ENCODE peak calls at places on chromosomes 4 and X, in ten cellular contexts. One of them, this sample, is unnamed.

GRCh38 chr4:14513471-14513870 is 488.8 kb upstream of the CPEB2 start:
- DNase-seq in bronchial epithelial cell: peak
- DNase-seq in ovary: no peak
- DNase-seq in psoas muscle: no peak
- DNase-seq in Calu3: no peak
- DNase-seq in nephron progenitor cell: no peak
- DNase-seq in transverse colon: no peak
- DNase-seq in A549: no peak
- DNase-seq in body of pancreas: no peak
- DNase-seq in endothelial cell: no peak
- DNase-seq in this sample: no peak

GRCh38 chr4:7381221-7381889 is 53.4 kb downstream of the PSAPL1 start:
- DNase-seq in transverse colon: no peak
- DNase-seq in A549: no peak
- DNase-seq in body of pancreas: no peak
- DNase-seq in nephron progenitor cell: no peak
- DNase-seq in bronchial epithelial cell: no peak
- DNase-seq in endothelial cell: no peak
- DNase-seq in ovary: peak
- DNase-seq in psoas muscle: no peak
- DNase-seq in Calu3: no peak
- DNase-seq in this sample: no peak

GRCh38 chr4:74460833-74461232 is 15.9 kb downstream of the AREG start:
- DNase-seq in bronchial epithelial cell: no peak
- DNase-seq in ovary: no peak
- DNase-seq in nephron progenitor cell: no peak
- DNase-seq in endothelial cell: no peak
- DNase-seq in transverse colon: no peak
- DNase-seq in body of pancreas: no peak
- DNase-seq in psoas muscle: no peak
- DNase-seq in A549: no peak
- DNase-seq in Calu3: no peak
- DNase-seq in this sample: no peak

GRCh38 chr4:52659722-52660261 is 691 bp upstream of the USP46 start:
- DNase-seq in endothelial cell: peak
- DNase-seq in bronchial epithelial cell: no peak
- DNase-seq in nephron progenitor cell: peak
- DNase-seq in transverse colon: peak
- DNase-seq in Calu3: peak
- DNase-seq in A549: peak
- DNase-seq in psoas muscle: peak
- DNase-seq in body of pancreas: peak
- DNase-seq in ovary: peak
- DNase-seq in this sample: peak

GRCh38 chr4:185716008-185716976 is 95.7 kb downstream of the SORBS2 start:
- DNase-seq in A549: no peak
- DNase-seq in endothelial cell: no peak
- DNase-seq in bronchial epithelial cell: no peak
- DNase-seq in ovary: no peak
- DNase-seq in transverse colon: no peak
- DNase-seq in Calu3: peak
- DNase-seq in body of pancreas: peak
- DNase-seq in psoas muscle: no peak
- DNase-seq in nephron progenitor cell: peak
- DNase-seq in this sample: no peak

GRCh38 chr4:60683953-60684352 is 516.2 kb upstream of the ADGRL3 start:
- DNase-seq in psoas muscle: no peak
- DNase-seq in ovary: no peak
- DNase-seq in bronchial epithelial cell: no peak
- DNase-seq in nephron progenitor cell: no peak
- DNase-seq in endothelial cell: no peak
- DNase-seq in A549: no peak
- DNase-seq in Calu3: no peak
- DNase-seq in body of pancreas: no peak
- DNase-seq in transverse colon: no peak
- DNase-seq in this sample: no peak

GRCh38 chr4:95660719-95661118 is 111.9 kb upstream of the UNC5C start:
- DNase-seq in bronchial epithelial cell: no peak
- DNase-seq in transverse colon: no peak
- DNase-seq in ovary: no peak
- DNase-seq in A549: no peak
- DNase-seq in endothelial cell: no peak
- DNase-seq in psoas muscle: no peak
- DNase-seq in Calu3: no peak
- DNase-seq in body of pancreas: no peak
- DNase-seq in nephron progenitor cell: no peak
- DNase-seq in this sample: no peak

GRCh38 chr4:6019316-6020263 is 1.4 kb upstream of the C4orf50 start:
- DNase-seq in body of pancreas: peak
- DNase-seq in ovary: no peak
- DNase-seq in Calu3: peak
- DNase-seq in psoas muscle: no peak
- DNase-seq in bronchial epithelial cell: peak
- DNase-seq in transverse colon: peak
- DNase-seq in endothelial cell: peak
- DNase-seq in nephron progenitor cell: peak
- DNase-seq in A549: peak
- DNase-seq in this sample: peak

GRCh38 chrX:2629316-2630168 is 61.6 kb upstream of the CD99 start:
- DNase-seq in transverse colon: no peak
- DNase-seq in A549: no peak
- DNase-seq in nephron progenitor cell: no peak
- DNase-seq in Calu3: no peak
- DNase-seq in ovary: no peak
- DNase-seq in psoas muscle: no peak
- DNase-seq in endothelial cell: no peak
- DNase-seq in bronchial epithelial cell: no peak
- DNase-seq in body of pancreas: no peak
- DNase-seq in this sample: no peak

GRCh38 chr4:1192091-1192492 is 19.7 kb upstream of the SPON2 start:
- DNase-seq in transverse colon: peak
- DNase-seq in bronchial epithelial cell: peak
- DNase-seq in endothelial cell: no peak
- DNase-seq in Calu3: peak
- DNase-seq in body of pancreas: peak
- DNase-seq in ovary: peak
- DNase-seq in A549: peak
- DNase-seq in psoas muscle: peak
- DNase-seq in nephron progenitor cell: no peak
- DNase-seq in this sample: no peak

GRCh38 chrX:18368402-18368801 is 13.9 kb upstream of the SCML2 start:
- DNase-seq in body of pancreas: no peak
- DNase-seq in A549: no peak
- DNase-seq in psoas muscle: no peak
- DNase-seq in Calu3: no peak
- DNase-seq in ovary: no peak
- DNase-seq in transverse colon: no peak
- DNase-seq in bronchial epithelial cell: no peak
- DNase-seq in endothelial cell: no peak
- DNase-seq in nephron progenitor cell: no peak
- DNase-seq in this sample: no peak

GRCh38 chr4:173371292-173372192 is 788 bp downstream of the SAP30 start:
- DNase-seq in psoas muscle: peak
- DNase-seq in endothelial cell: peak
- DNase-seq in transverse colon: peak
- DNase-seq in body of pancreas: peak
- DNase-seq in bronchial epithelial cell: peak
- DNase-seq in A549: peak
- DNase-seq in Calu3: peak
- DNase-seq in nephron progenitor cell: peak
- DNase-seq in ovary: peak
- DNase-seq in this sample: peak

GRCh38 chrX:111519215-111519614 is 7.8 kb downstream of the SERTM2 start:
- DNase-seq in body of pancreas: no peak
- DNase-seq in endothelial cell: no peak
- DNase-seq in Calu3: no peak
- DNase-seq in nephron progenitor cell: peak
- DNase-seq in transverse colon: peak
- DNase-seq in psoas muscle: no peak
- DNase-seq in ovary: no peak
- DNase-seq in bronchial epithelial cell: no peak
- DNase-seq in A549: no peak
- DNase-seq in this sample: no peak

GRCh38 chrX:13688384-13688771 is 550 bp upstream of the RAB9A start:
- DNase-seq in Calu3: no peak
- DNase-seq in A549: no peak
- DNase-seq in nephron progenitor cell: no peak
- DNase-seq in body of pancreas: no peak
- DNase-seq in ovary: no peak
- DNase-seq in bronchial epithelial cell: peak
- DNase-seq in endothelial cell: no peak
- DNase-seq in psoas muscle: no peak
- DNase-seq in transverse colon: no peak
- DNase-seq in this sample: no peak

DNA sequence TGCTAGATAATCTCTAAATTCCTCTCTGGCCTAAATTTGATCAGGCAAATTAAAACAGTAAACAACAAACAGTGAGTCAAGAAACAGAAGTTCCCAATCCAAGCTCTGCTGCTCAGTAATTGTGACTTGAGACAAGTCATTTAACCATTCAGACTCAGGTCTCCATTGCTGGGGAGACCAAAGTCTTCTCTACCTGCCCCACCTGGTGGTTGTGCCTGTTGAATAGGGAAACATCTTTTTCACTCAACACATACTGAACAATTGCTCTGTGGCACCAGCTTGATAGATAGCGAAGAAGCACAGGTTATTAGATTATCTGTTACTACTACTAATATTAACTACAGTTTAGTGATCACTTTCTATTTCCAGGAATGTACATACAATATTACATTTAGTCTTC is 112.1 kb upstream of the EOLA2 start:
- DNase-seq in Calu3: peak
- DNase-seq in endothelial cell: no peak
- DNase-seq in bronchial epithelial cell: peak
- DNase-seq in body of pancreas: no peak
- DNase-seq in A549: no peak
- DNase-seq in psoas muscle: no peak
- DNase-seq in nephron progenitor cell: no peak
- DNase-seq in ovary: no peak
- DNase-seq in transverse colon: no peak
- DNase-seq in this sample: no peak
- TF ChIP-seq CTCF in Calu3: no peak
- TF ChIP-seq CTCF in endothelial cell: no peak
- TF ChIP-seq CTCF in bronchial epithelial cell: no peak
- TF ChIP-seq CTCF in body of pancreas: no peak
- TF ChIP-seq CTCF in A549: no peak
- TF ChIP-seq CTCF in psoas muscle: no peak
- TF ChIP-seq CTCF in nephron progenitor cell: no peak
- TF ChIP-seq CTCF in ovary: no peak
- TF ChIP-seq CTCF in transverse colon: no peak
- TF ChIP-seq CTCF in this sample: no peak

GRCh38 chr4:159400782-159401712 is 298.2 kb downstream of the RAPGEF2 start:
- DNase-seq in nephron progenitor cell: no peak
- DNase-seq in A549: no peak
- DNase-seq in bronchial epithelial cell: no peak
- DNase-seq in ovary: no peak
- DNase-seq in body of pancreas: no peak
- DNase-seq in psoas muscle: no peak
- DNase-seq in Calu3: no peak
- DNase-seq in transverse colon: no peak
- DNase-seq in endothelial cell: no peak
- DNase-seq in this sample: no peak

GRCh38 chr4:159396151-159396550 is 293.3 kb downstream of the RAPGEF2 start:
- DNase-seq in Calu3: no peak
- DNase-seq in bronchial epithelial cell: no peak
- DNase-seq in nephron progenitor cell: no peak
- DNase-seq in A549: no peak
- DNase-seq in body of pancreas: no peak
- DNase-seq in ovary: no peak
- DNase-seq in endothelial cell: no peak
- DNase-seq in psoas muscle: no peak
- DNase-seq in transverse colon: no peak
- DNase-seq in this sample: no peak

GRCh38 chr4:159401791-159402380 is 299.0 kb downstream of the RAPGEF2 start:
- DNase-seq in nephron progenitor cell: no peak
- DNase-seq in endothelial cell: no peak
- DNase-seq in psoas muscle: no peak
- DNase-seq in A549: no peak
- DNase-seq in transverse colon: no peak
- DNase-seq in Calu3: no peak
- DNase-seq in ovary: no peak
- DNase-seq in body of pancreas: no peak
- DNase-seq in bronchial epithelial cell: peak
- DNase-seq in this sample: no peak

GRCh38 chr4:159395693-159396092 is 292.8 kb downstream of the RAPGEF2 start:
- DNase-seq in A549: no peak
- DNase-seq in body of pancreas: no peak
- DNase-seq in Calu3: no peak
- DNase-seq in endothelial cell: no peak
- DNase-seq in nephron progenitor cell: no peak
- DNase-seq in ovary: no peak
- DNase-seq in psoas muscle: no peak
- DNase-seq in bronchial epithelial cell: peak
- DNase-seq in transverse colon: no peak
- DNase-seq in this sample: no peak

GRCh38 chr4:159398236-159398638 is 295.4 kb downstream of the RAPGEF2 start:
- DNase-seq in endothelial cell: no peak
- DNase-seq in ovary: no peak
- DNase-seq in body of pancreas: no peak
- DNase-seq in Calu3: no peak
- DNase-seq in psoas muscle: no peak
- DNase-seq in transverse colon: no peak
- DNase-seq in bronchial epithelial cell: no peak
- DNase-seq in A549: no peak
- DNase-seq in nephron progenitor cell: no peak
- DNase-seq in this sample: no peak
- TF ChIP-seq CTCF in endothelial cell: no peak
- TF ChIP-seq CTCF in ovary: no peak
- TF ChIP-seq CTCF in body of pancreas: no peak
- TF ChIP-seq CTCF in Calu3: no peak
- TF ChIP-seq CTCF in psoas muscle: no peak
- TF ChIP-seq CTCF in transverse colon: no peak
- TF ChIP-seq CTCF in bronchial epithelial cell: no peak
- TF ChIP-seq CTCF in A549: no peak
- TF ChIP-seq CTCF in nephron progenitor cell: no peak
- TF ChIP-seq CTCF in this sample: no peak

DNA sequence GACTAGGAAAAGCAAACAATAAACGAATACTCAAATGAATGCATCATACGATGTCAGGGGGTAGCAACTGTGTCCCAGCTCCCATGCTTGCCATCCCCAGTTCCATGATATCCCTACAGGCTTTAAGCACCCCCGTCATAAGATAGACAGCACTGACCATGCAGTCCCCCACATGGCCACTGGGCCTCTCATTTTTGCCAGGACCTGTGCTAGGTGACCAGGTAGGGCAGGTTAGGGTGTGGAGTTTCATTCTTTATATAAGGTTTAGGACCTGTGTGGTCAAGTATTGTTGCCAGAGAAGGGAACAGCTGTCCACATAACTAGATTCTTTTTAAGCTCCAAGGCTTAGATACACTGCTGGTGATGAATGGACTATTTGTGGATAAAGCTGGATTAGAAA is 9.7 kb downstream of the PPEF2 start:
- DNase-seq in nephron progenitor cell: no peak
- DNase-seq in ovary: no peak
- DNase-seq in bronchial epithelial cell: no peak
- DNase-seq in body of pancreas: no peak
- DNase-seq in transverse colon: no peak
- DNase-seq in Calu3: peak
- DNase-seq in A549: peak
- DNase-seq in endothelial cell: peak
- DNase-seq in psoas muscle: no peak
- DNase-seq in this sample: no peak
- TF ChIP-seq CTCF in nephron progenitor cell: no peak
- TF ChIP-seq CTCF in ovary: no peak
- TF ChIP-seq CTCF in bronchial epithelial cell: peak
- TF ChIP-seq CTCF in body of pancreas: no peak
- TF ChIP-seq CTCF in transverse colon: no peak
- TF ChIP-seq CTCF in Calu3: no peak
- TF ChIP-seq CTCF in A549: no peak
- TF ChIP-seq CTCF in endothelial cell: peak
- TF ChIP-seq CTCF in psoas muscle: no peak
- TF ChIP-seq CTCF in this sample: peak

GRCh38 chr4:146029147-146029546 is 90.5 kb upstream of the ZNF827 start:
- DNase-seq in A549: no peak
- DNase-seq in Calu3: no peak
- DNase-seq in ovary: no peak
- DNase-seq in bronchial epithelial cell: peak
- DNase-seq in body of pancreas: no peak
- DNase-seq in endothelial cell: no peak
- DNase-seq in nephron progenitor cell: no peak
- DNase-seq in transverse colon: no peak
- DNase-seq in psoas muscle: no peak
- DNase-seq in this sample: no peak
- TF ChIP-seq CTCF in A549: no peak
- TF ChIP-seq CTCF in Calu3: no peak
- TF ChIP-seq CTCF in ovary: no peak
- TF ChIP-seq CTCF in bronchial epithelial cell: no peak
- TF ChIP-seq CTCF in body of pancreas: no peak
- TF ChIP-seq CTCF in endothelial cell: no peak
- TF ChIP-seq CTCF in nephron progenitor cell: no peak
- TF ChIP-seq CTCF in transverse colon: no peak
- TF ChIP-seq CTCF in psoas muscle: no peak
- TF ChIP-seq CTCF in this sample: peak

This sample was measured in GM13977.